ENCODE peak calls at places on chromosomes 3 and 15, in five cellular contexts. One of them, this sample, is unnamed.

GRCh38 chr3:42501681-42502428 is 588 bp upstream of the VIPR1 start:
- DNase-seq in 8988T: peak; percentile 96
- DNase-seq in NCI-H748 treated with DMSO at 0.1 percent for 48 hours: peak; percentile 1
- DNase-seq in NCI-H1092 treated with DMSO at 0.1 percent for 48 hours: peak; percentile 3
- DNase-seq in effector CD4-positive, alpha-beta T cell: peak; percentile 51
- DNase-seq in this sample: no peak

GRCh38 chr3:197426161-197426566 is 127.8 kb upstream of the DLG1 start:
- DNase-seq in 8988T: no peak
- DNase-seq in NCI-H748 treated with DMSO at 0.1 percent for 48 hours: no peak
- DNase-seq in NCI-H1092 treated with DMSO at 0.1 percent for 48 hours: no peak
- DNase-seq in effector CD4-positive, alpha-beta T cell: no peak
- DNase-seq in this sample: no peak

GRCh38 chr3:126621627-126622345 is 33.1 kb downstream of the TXNRD3 start:
- DNase-seq in 8988T: no peak
- DNase-seq in NCI-H748 treated with DMSO at 0.1 percent for 48 hours: no peak
- DNase-seq in NCI-H1092 treated with DMSO at 0.1 percent for 48 hours: no peak
- DNase-seq in effector CD4-positive, alpha-beta T cell: no peak
- DNase-seq in this sample: no peak

GRCh38 chr15:90989040-90989768 is 5.1 kb downstream of the PRC1 start:
- DNase-seq in 8988T: no peak
- DNase-seq in NCI-H748 treated with DMSO at 0.1 percent for 48 hours: no peak
- DNase-seq in NCI-H1092 treated with DMSO at 0.1 percent for 48 hours: no peak
- DNase-seq in effector CD4-positive, alpha-beta T cell: no peak
- DNase-seq in this sample: no peak

GRCh38 chr15:92326236-92326635 is 67.4 kb upstream of the ST8SIA2 start:
- DNase-seq in 8988T: no peak
- DNase-seq in NCI-H748 treated with DMSO at 0.1 percent for 48 hours: no peak
- DNase-seq in NCI-H1092 treated with DMSO at 0.1 percent for 48 hours: no peak
- DNase-seq in effector CD4-positive, alpha-beta T cell: no peak
- DNase-seq in this sample: no peak

GRCh38 chr3:129050556-129051295 is 9.9 kb upstream of the GP9 start:
- DNase-seq in 8988T: no peak
- DNase-seq in NCI-H748 treated with DMSO at 0.1 percent for 48 hours: no peak
- DNase-seq in NCI-H1092 treated with DMSO at 0.1 percent for 48 hours: no peak
- DNase-seq in effector CD4-positive, alpha-beta T cell: no peak
- DNase-seq in this sample: no peak

GRCh38 chr3:174495231-174495755 is 363.8 kb upstream of the NAALADL2 start:
- DNase-seq in 8988T: no peak
- DNase-seq in NCI-H748 treated with DMSO at 0.1 percent for 48 hours: no peak
- DNase-seq in NCI-H1092 treated with DMSO at 0.1 percent for 48 hours: no peak
- DNase-seq in effector CD4-positive, alpha-beta T cell: no peak
- DNase-seq in this sample: no peak

GRCh38 chr3:170768334-170768801 is 101.6 kb downstream of the RPL22L1 start:
- DNase-seq in 8988T: no peak
- DNase-seq in NCI-H748 treated with DMSO at 0.1 percent for 48 hours: no peak
- DNase-seq in NCI-H1092 treated with DMSO at 0.1 percent for 48 hours: no peak
- DNase-seq in effector CD4-positive, alpha-beta T cell: no peak
- DNase-seq in this sample: no peak

GRCh38 chr3:12963869-12964712 is 109.1 kb downstream of the IQSEC1 start:
- DNase-seq in 8988T: no peak
- DNase-seq in NCI-H748 treated with DMSO at 0.1 percent for 48 hours: no peak
- DNase-seq in NCI-H1092 treated with DMSO at 0.1 percent for 48 hours: peak; percentile 58
- DNase-seq in effector CD4-positive, alpha-beta T cell: no peak
- DNase-seq in this sample: no peak

GRCh38 chr15:23648920-23649515 is 1.4 kb upstream of the MAGEL2 start:
- DNase-seq in 8988T: no peak
- DNase-seq in NCI-H748 treated with DMSO at 0.1 percent for 48 hours: peak; percentile 11
- DNase-seq in NCI-H1092 treated with DMSO at 0.1 percent for 48 hours: peak; percentile 21
- DNase-seq in effector CD4-positive, alpha-beta T cell: no peak
- DNase-seq in this sample: no peak

GRCh38 chr3:182233405-182233804 is 521.7 kb downstream of the SOX2 start:
- DNase-seq in 8988T: no peak
- DNase-seq in NCI-H748 treated with DMSO at 0.1 percent for 48 hours: no peak
- DNase-seq in NCI-H1092 treated with DMSO at 0.1 percent for 48 hours: no peak
- DNase-seq in effector CD4-positive, alpha-beta T cell: no peak
- DNase-seq in this sample: no peak

GRCh38 chr3:98602078-98602678 is 8.8 kb upstream of the CPOX start:
- DNase-seq in 8988T: no peak
- DNase-seq in NCI-H748 treated with DMSO at 0.1 percent for 48 hours: no peak
- DNase-seq in NCI-H1092 treated with DMSO at 0.1 percent for 48 hours: peak; percentile 60
- DNase-seq in effector CD4-positive, alpha-beta T cell: no peak
- DNase-seq in this sample: no peak

GRCh38 chr15:75063338-75063737 is 39.9 kb downstream of the PPCDC start:
- DNase-seq in 8988T: no peak
- DNase-seq in NCI-H748 treated with DMSO at 0.1 percent for 48 hours: no peak
- DNase-seq in NCI-H1092 treated with DMSO at 0.1 percent for 48 hours: no peak
- DNase-seq in effector CD4-positive, alpha-beta T cell: no peak
- DNase-seq in this sample: no peak

GRCh38 chr15:38683382-38684242 is 119.0 kb upstream of the RASGRP1 start:
- DNase-seq in 8988T: no peak
- DNase-seq in NCI-H748 treated with DMSO at 0.1 percent for 48 hours: peak; percentile 3
- DNase-seq in NCI-H1092 treated with DMSO at 0.1 percent for 48 hours: peak; percentile 26
- DNase-seq in effector CD4-positive, alpha-beta T cell: peak; percentile 50
- DNase-seq in this sample: no peak

GRCh38 chr3:78858910-78859309 is 908.9 kb downstream of the ROBO1 start:
- DNase-seq in 8988T: no peak
- DNase-seq in NCI-H748 treated with DMSO at 0.1 percent for 48 hours: no peak
- DNase-seq in NCI-H1092 treated with DMSO at 0.1 percent for 48 hours: no peak
- DNase-seq in effector CD4-positive, alpha-beta T cell: no peak
- DNase-seq in this sample: no peak

GRCh38 chr15:99998661-99999101 is 265.4 kb upstream of the LYSMD4 start:
- DNase-seq in 8988T: no peak
- DNase-seq in NCI-H748 treated with DMSO at 0.1 percent for 48 hours: no peak
- DNase-seq in NCI-H1092 treated with DMSO at 0.1 percent for 48 hours: no peak
- DNase-seq in effector CD4-positive, alpha-beta T cell: no peak
- DNase-seq in this sample: no peak

GRCh38 chr3:123138819-123139517 is 62.8 kb upstream of the SEC22A start:
- DNase-seq in 8988T: no peak
- DNase-seq in NCI-H748 treated with DMSO at 0.1 percent for 48 hours: no peak
- DNase-seq in NCI-H1092 treated with DMSO at 0.1 percent for 48 hours: no peak
- DNase-seq in effector CD4-positive, alpha-beta T cell: no peak
- DNase-seq in this sample: no peak

GRCh38 chr15:63611217-63611616 is 14.0 kb downstream of the FBXL22 start:
- DNase-seq in 8988T: no peak
- DNase-seq in NCI-H748 treated with DMSO at 0.1 percent for 48 hours: no peak
- DNase-seq in NCI-H1092 treated with DMSO at 0.1 percent for 48 hours: no peak
- DNase-seq in effector CD4-positive, alpha-beta T cell: no peak
- DNase-seq in this sample: no peak

GRCh38 chr3:51673181-51673801 is 2.2 kb downstream of the TEX264 start:
- DNase-seq in 8988T: no peak
- DNase-seq in NCI-H748 treated with DMSO at 0.1 percent for 48 hours: no peak
- DNase-seq in NCI-H1092 treated with DMSO at 0.1 percent for 48 hours: no peak
- DNase-seq in effector CD4-positive, alpha-beta T cell: no peak
- DNase-seq in this sample: no peak

GRCh38 chr15:75673426-75674247 is 25.9 kb downstream of the SNX33 start:
- DNase-seq in 8988T: no peak
- DNase-seq in NCI-H748 treated with DMSO at 0.1 percent for 48 hours: no peak
- DNase-seq in NCI-H1092 treated with DMSO at 0.1 percent for 48 hours: peak; percentile 17
- DNase-seq in effector CD4-positive, alpha-beta T cell: no peak
- DNase-seq in this sample: no peak

GRCh38 chr15:65583701-65584100 is 27.2 kb downstream of the INTS14 start:
- DNase-seq in 8988T: no peak
- DNase-seq in NCI-H748 treated with DMSO at 0.1 percent for 48 hours: no peak
- DNase-seq in NCI-H1092 treated with DMSO at 0.1 percent for 48 hours: no peak
- DNase-seq in effector CD4-positive, alpha-beta T cell: peak; percentile 24
- DNase-seq in this sample: peak; percentile 15

GRCh38 chr3:128813003-128813564 is 66.3 kb upstream of the ACAD9 start:
- DNase-seq in 8988T: no peak
- DNase-seq in NCI-H748 treated with DMSO at 0.1 percent for 48 hours: no peak
- DNase-seq in NCI-H1092 treated with DMSO at 0.1 percent for 48 hours: no peak
- DNase-seq in effector CD4-positive, alpha-beta T cell: no peak
- DNase-seq in this sample: no peak

GRCh38 chr3:132972333-132972732 is 65.9 kb upstream of the TMEM108 start:
- DNase-seq in 8988T: no peak
- DNase-seq in NCI-H748 treated with DMSO at 0.1 percent for 48 hours: no peak
- DNase-seq in NCI-H1092 treated with DMSO at 0.1 percent for 48 hours: no peak
- DNase-seq in effector CD4-positive, alpha-beta T cell: no peak
- DNase-seq in this sample: no peak